ENCODE peak calls at places on chromosomes 5 and 9, in ten cellular contexts. W is thyroid gland; Z is A172; Y is mesenteric fat pad; T is BJ; J is stimulated activated CD4-positive, alpha-beta T cell treated with anti-CD3 and anti-CD28 coated beads, Interleukin-15, amount 100 ng/mL, for 24 hours; O is endothelial cell; P is RCC 7860; L is dorsolateral prefrontal cortex; B is body of pancreas. I is an unnamed sample.

GRCh38 chr5:73950441-73950873 is 324.5 kb downstream of the ARHGEF28 start:
- DNase-seq in J (no peak), W (no peak), P (no peak), L (no peak), B (no peak), Z (no peak), Y (no peak), O (no peak), T (no peak), I (no peak)

GRCh38 chr9:114321759-114322158 is 1.1 kb upstream of the ORM1 start:
- DNase-seq in T (no peak), Z (peak), Y (no peak), J (peak), O (no peak), P (peak), L (no peak), B (no peak), W (no peak), I (no peak)

GRCh38 chr5:135487839-135488514 is 35.8 kb upstream of the TIFAB start:
- DNase-seq in B (no peak), J (no peak), P (no peak), L (no peak), O (no peak), Z (no peak), Y (no peak), W (no peak), T (no peak), I (no peak)

GRCh38 chr9:89346703-89347102 is 28.4 kb downstream of the SECISBP2 start:
- DNase-seq in J (no peak), L (no peak), Y (no peak), P (no peak), T (no peak), Z (no peak), O (no peak), W (no peak), B (no peak), I (no peak)

GRCh38 chr5:98309785-98310566 is 463.5 kb upstream of the RGMB start:
- DNase-seq in P (peak), T (peak), J (peak), B (no peak), Z (peak), W (no peak), L (no peak), Y (no peak), O (peak), I (peak)

GRCh38 chr9:128419061-128419925 is 1.4 kb upstream of the CERCAM start:
- DNase-seq in Y (no peak), P (no peak), W (no peak), Z (no peak), L (no peak), T (no peak), B (no peak), O (no peak), J (no peak), I (no peak)

GRCh38 chr9:3385871-3386270 is 139.9 kb downstream of the RFX3 start:
- DNase-seq in B (no peak), Y (no peak), W (no peak), Z (no peak), O (no peak), J (peak), T (no peak), L (no peak), P (no peak), I (no peak)

GRCh38 chr5:115952579-115952978 is 9.7 kb upstream of the LVRN start:
- DNase-seq in J (no peak), W (no peak), B (no peak), Y (no peak), T (no peak), L (no peak), O (no peak), P (no peak), Z (no peak), I (no peak)

GRCh38 chr9:121718501-121718900 is 67.1 kb downstream of the DAB2IP start:
- DNase-seq in O (no peak), J (no peak), P (no peak), W (no peak), T (no peak), B (no peak), Z (no peak), Y (no peak), L (no peak), I (no peak)

GRCh38 chr9:130150779-130151381 is 21.3 kb upstream of the NCS1 start:
- DNase-seq in J (no peak), T (no peak), Z (peak), B (no peak), P (peak), W (no peak), O (no peak), Y (no peak), L (no peak), I (no peak)

GRCh38 chr9:93827545-93828330 is 127.4 kb downstream of the BARX1 start:
- DNase-seq in P (peak), Y (peak), Z (no peak), L (peak), O (peak), J (peak), B (peak), T (no peak), W (peak), I (no peak)

GRCh38 chr5:54115768-54116403 is 194.5 kb downstream of the ARL15 start:
- DNase-seq in Y (no peak), B (no peak), T (no peak), J (no peak), L (no peak), W (no peak), O (no peak), Z (peak), P (no peak), I (no peak)

GRCh38 chr5:107809201-107810034 is 138.7 kb upstream of the EFNA5 start:
- DNase-seq in Y (no peak), O (no peak), P (no peak), Z (peak), J (no peak), L (no peak), T (no peak), B (no peak), W (no peak), I (no peak)

GRCh38 chr5:59758566-59758965 is 135.0 kb downstream of the PDE4D start:
- DNase-seq in J (no peak), P (no peak), Z (no peak), O (no peak), L (no peak), T (no peak), W (no peak), B (no peak), Y (no peak), I (no peak)

I was measured in epithelial cell of proximal tubule.